ENCODE peak calls at places on chromosome 1, in ten cellular contexts. One of them, this sample, is unnamed.

GRCh38 chr1:55005351-55006140 is 6.8 kb downstream of the BSND start:
- DNase-seq in K562: peak
- DNase-seq in ovary: no peak
- DNase-seq in brain microvascular endothelial cell: no peak
- DNase-seq in effector memory CD4-positive, alpha-beta T cell: no peak
- DNase-seq in left lung: no peak
- DNase-seq in adrenal gland: no peak
- DNase-seq in heart right ventricle: no peak
- DNase-seq in lower lobe of right lung: no peak
- DNase-seq in CD4-positive, alpha-beta memory T cell: no peak
- DNase-seq in this sample: no peak

GRCh38 chr1:201114245-201115131 is 2.3 kb upstream of the CACNA1S start:
- DNase-seq in brain microvascular endothelial cell: peak
- DNase-seq in K562: peak
- DNase-seq in ovary: peak
- DNase-seq in effector memory CD4-positive, alpha-beta T cell: peak
- DNase-seq in left lung: peak
- DNase-seq in adrenal gland: peak
- DNase-seq in CD4-positive, alpha-beta memory T cell: peak
- DNase-seq in lower lobe of right lung: peak
- DNase-seq in heart right ventricle: peak
- DNase-seq in this sample: peak

GRCh38 chr1:201766117-201766863 is 62.7 kb upstream of the IPO9 start:
- DNase-seq in adrenal gland: peak
- DNase-seq in K562: no peak
- DNase-seq in left lung: no peak
- DNase-seq in ovary: peak
- DNase-seq in brain microvascular endothelial cell: peak
- DNase-seq in lower lobe of right lung: no peak
- DNase-seq in CD4-positive, alpha-beta memory T cell: no peak
- DNase-seq in heart right ventricle: no peak
- DNase-seq in effector memory CD4-positive, alpha-beta T cell: no peak
- DNase-seq in this sample: no peak

GRCh38 chr1:231184891-231185290 is 23.0 kb downstream of the TRIM67 start:
- DNase-seq in brain microvascular endothelial cell: no peak
- DNase-seq in effector memory CD4-positive, alpha-beta T cell: no peak
- DNase-seq in heart right ventricle: no peak
- DNase-seq in K562: no peak
- DNase-seq in CD4-positive, alpha-beta memory T cell: no peak
- DNase-seq in adrenal gland: no peak
- DNase-seq in ovary: no peak
- DNase-seq in left lung: no peak
- DNase-seq in lower lobe of right lung: no peak
- DNase-seq in this sample: no peak

GRCh38 chr1:20485527-20486456 is at the start of gene CAMK2N1:
- DNase-seq in ovary: peak
- DNase-seq in lower lobe of right lung: peak
- DNase-seq in adrenal gland: peak
- DNase-seq in brain microvascular endothelial cell: no peak
- DNase-seq in heart right ventricle: peak
- DNase-seq in K562: peak
- DNase-seq in left lung: peak
- DNase-seq in CD4-positive, alpha-beta memory T cell: peak
- DNase-seq in effector memory CD4-positive, alpha-beta T cell: peak
- DNase-seq in this sample: peak

GRCh38 chr1:58874327-58874726 is 90.5 kb upstream of the JUN start:
- DNase-seq in brain microvascular endothelial cell: no peak
- DNase-seq in effector memory CD4-positive, alpha-beta T cell: no peak
- DNase-seq in lower lobe of right lung: no peak
- DNase-seq in K562: no peak
- DNase-seq in left lung: no peak
- DNase-seq in ovary: no peak
- DNase-seq in CD4-positive, alpha-beta memory T cell: no peak
- DNase-seq in adrenal gland: no peak
- DNase-seq in heart right ventricle: no peak
- DNase-seq in this sample: no peak

GRCh38 chr1:144101397-144102050 is 129.7 kb upstream of the FAM72C start:
- DNase-seq in K562: no peak
- DNase-seq in left lung: peak
- DNase-seq in ovary: peak
- DNase-seq in CD4-positive, alpha-beta memory T cell: no peak
- DNase-seq in lower lobe of right lung: peak
- DNase-seq in adrenal gland: peak
- DNase-seq in heart right ventricle: peak
- DNase-seq in effector memory CD4-positive, alpha-beta T cell: peak
- DNase-seq in brain microvascular endothelial cell: no peak
- DNase-seq in this sample: no peak

GRCh38 chr1:152018537-152018936 is 18.3 kb downstream of the S100A11 start:
- DNase-seq in ovary: no peak
- DNase-seq in CD4-positive, alpha-beta memory T cell: no peak
- DNase-seq in left lung: no peak
- DNase-seq in K562: peak
- DNase-seq in brain microvascular endothelial cell: no peak
- DNase-seq in lower lobe of right lung: peak
- DNase-seq in adrenal gland: no peak
- DNase-seq in heart right ventricle: no peak
- DNase-seq in effector memory CD4-positive, alpha-beta T cell: no peak
- DNase-seq in this sample: no peak

GRCh38 chr1:198246331-198246730 is 89.5 kb downstream of the NEK7 start:
- DNase-seq in ovary: no peak
- DNase-seq in heart right ventricle: no peak
- DNase-seq in adrenal gland: no peak
- DNase-seq in lower lobe of right lung: no peak
- DNase-seq in effector memory CD4-positive, alpha-beta T cell: no peak
- DNase-seq in left lung: peak
- DNase-seq in brain microvascular endothelial cell: no peak
- DNase-seq in K562: no peak
- DNase-seq in CD4-positive, alpha-beta memory T cell: no peak
- DNase-seq in this sample: no peak

GRCh38 chr1:172108494-172108893 is 267.2 kb downstream of the DNM3 start:
- DNase-seq in adrenal gland: no peak
- DNase-seq in lower lobe of right lung: no peak
- DNase-seq in brain microvascular endothelial cell: no peak
- DNase-seq in CD4-positive, alpha-beta memory T cell: no peak
- DNase-seq in K562: no peak
- DNase-seq in ovary: no peak
- DNase-seq in effector memory CD4-positive, alpha-beta T cell: no peak
- DNase-seq in left lung: no peak
- DNase-seq in heart right ventricle: no peak
- DNase-seq in this sample: no peak

GRCh38 chr1:200150721-200151120 is 123.2 kb downstream of the NR5A2 start:
- DNase-seq in brain microvascular endothelial cell: peak
- DNase-seq in lower lobe of right lung: peak
- DNase-seq in effector memory CD4-positive, alpha-beta T cell: no peak
- DNase-seq in CD4-positive, alpha-beta memory T cell: no peak
- DNase-seq in K562: peak
- DNase-seq in heart right ventricle: no peak
- DNase-seq in adrenal gland: no peak
- DNase-seq in left lung: no peak
- DNase-seq in ovary: no peak
- DNase-seq in this sample: no peak

GRCh38 chr1:245241506-245242130 is 86.8 kb downstream of the KIF26B start:
- DNase-seq in left lung: no peak
- DNase-seq in effector memory CD4-positive, alpha-beta T cell: no peak
- DNase-seq in CD4-positive, alpha-beta memory T cell: no peak
- DNase-seq in brain microvascular endothelial cell: no peak
- DNase-seq in lower lobe of right lung: no peak
- DNase-seq in ovary: no peak
- DNase-seq in K562: no peak
- DNase-seq in heart right ventricle: no peak
- DNase-seq in adrenal gland: no peak
- DNase-seq in this sample: no peak

GRCh38 chr1:245242989-245243388 is 88.2 kb downstream of the KIF26B start:
- DNase-seq in lower lobe of right lung: no peak
- DNase-seq in ovary: no peak
- DNase-seq in heart right ventricle: no peak
- DNase-seq in left lung: no peak
- DNase-seq in adrenal gland: no peak
- DNase-seq in K562: no peak
- DNase-seq in brain microvascular endothelial cell: no peak
- DNase-seq in CD4-positive, alpha-beta memory T cell: no peak
- DNase-seq in effector memory CD4-positive, alpha-beta T cell: no peak
- DNase-seq in this sample: no peak

GRCh38 chr1:245245021-245245667 is 90.4 kb downstream of the KIF26B start:
- DNase-seq in K562: no peak
- DNase-seq in lower lobe of right lung: peak
- DNase-seq in effector memory CD4-positive, alpha-beta T cell: no peak
- DNase-seq in heart right ventricle: no peak
- DNase-seq in adrenal gland: no peak
- DNase-seq in brain microvascular endothelial cell: no peak
- DNase-seq in ovary: no peak
- DNase-seq in CD4-positive, alpha-beta memory T cell: no peak
- DNase-seq in left lung: no peak
- DNase-seq in this sample: no peak

GRCh38 chr1:245235156-245235555 is 80.4 kb downstream of the KIF26B start:
- DNase-seq in ovary: no peak
- DNase-seq in heart right ventricle: no peak
- DNase-seq in effector memory CD4-positive, alpha-beta T cell: no peak
- DNase-seq in brain microvascular endothelial cell: no peak
- DNase-seq in adrenal gland: no peak
- DNase-seq in K562: no peak
- DNase-seq in lower lobe of right lung: peak
- DNase-seq in left lung: no peak
- DNase-seq in CD4-positive, alpha-beta memory T cell: no peak
- DNase-seq in this sample: no peak

GRCh38 chr1:245240648-245241165 is 85.9 kb downstream of the KIF26B start:
- DNase-seq in K562: no peak
- DNase-seq in brain microvascular endothelial cell: no peak
- DNase-seq in CD4-positive, alpha-beta memory T cell: no peak
- DNase-seq in heart right ventricle: no peak
- DNase-seq in adrenal gland: no peak
- DNase-seq in effector memory CD4-positive, alpha-beta T cell: no peak
- DNase-seq in left lung: no peak
- DNase-seq in lower lobe of right lung: no peak
- DNase-seq in ovary: no peak
- DNase-seq in this sample: no peak
- H3K27ac ChIP-seq in K562: no peak
- H3K27ac ChIP-seq in brain microvascular endothelial cell: no peak
- H3K27ac ChIP-seq in CD4-positive, alpha-beta memory T cell: no peak
- H3K27ac ChIP-seq in heart right ventricle: no peak
- H3K27ac ChIP-seq in adrenal gland: no peak
- H3K27ac ChIP-seq in effector memory CD4-positive, alpha-beta T cell: no peak
- H3K27ac ChIP-seq in left lung: no peak
- H3K27ac ChIP-seq in lower lobe of right lung: no peak
- H3K27ac ChIP-seq in ovary: no peak
- H3K27ac ChIP-seq in this sample: no peak

DNA sequence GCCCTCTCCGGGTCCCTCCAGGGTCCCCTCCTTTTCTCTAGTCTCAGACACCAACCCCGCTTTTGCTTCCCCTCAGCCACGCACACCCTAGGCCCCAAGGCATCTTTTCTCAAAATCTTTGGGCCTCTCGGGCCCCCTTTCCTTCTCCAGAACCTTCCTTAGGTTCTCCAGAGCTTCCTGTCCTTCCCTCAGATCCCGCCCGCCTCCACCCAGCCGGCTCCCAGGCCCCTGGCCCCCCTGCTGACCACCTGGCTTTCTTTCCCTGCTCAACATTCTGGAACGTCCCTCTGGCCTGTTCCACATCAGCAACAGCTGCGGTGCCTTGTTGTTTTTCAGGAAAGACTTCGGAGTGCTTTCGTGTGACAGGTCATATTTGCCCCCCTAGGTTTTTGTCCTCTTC is 1.2 kb downstream of the ZDHHC18 start:
- DNase-seq in lower lobe of right lung: no peak
- DNase-seq in CD4-positive, alpha-beta memory T cell: no peak
- DNase-seq in adrenal gland: no peak
- DNase-seq in brain microvascular endothelial cell: no peak
- DNase-seq in effector memory CD4-positive, alpha-beta T cell: no peak
- DNase-seq in left lung: no peak
- DNase-seq in ovary: no peak
- DNase-seq in K562: no peak
- DNase-seq in heart right ventricle: no peak
- DNase-seq in this sample: no peak
- H3K27ac ChIP-seq in lower lobe of right lung: peak
- H3K27ac ChIP-seq in CD4-positive, alpha-beta memory T cell: peak
- H3K27ac ChIP-seq in adrenal gland: no peak
- H3K27ac ChIP-seq in brain microvascular endothelial cell: no peak
- H3K27ac ChIP-seq in effector memory CD4-positive, alpha-beta T cell: peak
- H3K27ac ChIP-seq in left lung: no peak
- H3K27ac ChIP-seq in ovary: peak
- H3K27ac ChIP-seq in K562: no peak
- H3K27ac ChIP-seq in heart right ventricle: peak
- H3K27ac ChIP-seq in this sample: peak

GRCh38 chr1:12180903-12181302 is 14.1 kb downstream of the TNFRSF1B start:
- DNase-seq in adrenal gland: no peak
- DNase-seq in ovary: no peak
- DNase-seq in left lung: peak
- DNase-seq in CD4-positive, alpha-beta memory T cell: no peak
- DNase-seq in lower lobe of right lung: no peak
- DNase-seq in effector memory CD4-positive, alpha-beta T cell: no peak
- DNase-seq in heart right ventricle: no peak
- DNase-seq in K562: no peak
- DNase-seq in brain microvascular endothelial cell: no peak
- DNase-seq in this sample: no peak
- H3K27ac ChIP-seq in adrenal gland: no peak
- H3K27ac ChIP-seq in ovary: no peak
- H3K27ac ChIP-seq in left lung: peak
- H3K27ac ChIP-seq in CD4-positive, alpha-beta memory T cell: peak
- H3K27ac ChIP-seq in lower lobe of right lung: peak
- H3K27ac ChIP-seq in effector memory CD4-positive, alpha-beta T cell: peak
- H3K27ac ChIP-seq in heart right ventricle: peak
- H3K27ac ChIP-seq in K562: no peak
- H3K27ac ChIP-seq in brain microvascular endothelial cell: no peak
- H3K27ac ChIP-seq in this sample: peak

GRCh38 chr1:3597599-3597964 is 13.7 kb downstream of the MEGF6 start:
- DNase-seq in ovary: no peak
- DNase-seq in brain microvascular endothelial cell: no peak
- DNase-seq in effector memory CD4-positive, alpha-beta T cell: no peak
- DNase-seq in left lung: no peak
- DNase-seq in adrenal gland: no peak
- DNase-seq in lower lobe of right lung: no peak
- DNase-seq in heart right ventricle: no peak
- DNase-seq in CD4-positive, alpha-beta memory T cell: peak
- DNase-seq in K562: no peak
- DNase-seq in this sample: no peak

GRCh38 chr1:3598522-3599285 is 12.6 kb downstream of the MEGF6 start:
- DNase-seq in adrenal gland: no peak
- DNase-seq in ovary: no peak
- DNase-seq in heart right ventricle: no peak
- DNase-seq in CD4-positive, alpha-beta memory T cell: no peak
- DNase-seq in K562: no peak
- DNase-seq in brain microvascular endothelial cell: no peak
- DNase-seq in lower lobe of right lung: no peak
- DNase-seq in effector memory CD4-positive, alpha-beta T cell: no peak
- DNase-seq in left lung: no peak
- DNase-seq in this sample: no peak

GRCh38 chr1:3599816-3600215 is 11.5 kb downstream of the MEGF6 start:
- DNase-seq in lower lobe of right lung: no peak
- DNase-seq in ovary: no peak
- DNase-seq in effector memory CD4-positive, alpha-beta T cell: no peak
- DNase-seq in heart right ventricle: no peak
- DNase-seq in adrenal gland: no peak
- DNase-seq in brain microvascular endothelial cell: no peak
- DNase-seq in K562: no peak
- DNase-seq in CD4-positive, alpha-beta memory T cell: no peak
- DNase-seq in left lung: no peak
- DNase-seq in this sample: no peak

GRCh38 chr1:3598051-3598471 is 13.2 kb downstream of the MEGF6 start:
- DNase-seq in ovary: peak
- DNase-seq in heart right ventricle: peak
- DNase-seq in K562: no peak
- DNase-seq in left lung: peak
- DNase-seq in lower lobe of right lung: peak
- DNase-seq in effector memory CD4-positive, alpha-beta T cell: no peak
- DNase-seq in CD4-positive, alpha-beta memory T cell: no peak
- DNase-seq in brain microvascular endothelial cell: no peak
- DNase-seq in adrenal gland: no peak
- DNase-seq in this sample: no peak

GRCh38 chr1:3599286-3599811 is 12.0 kb downstream of the MEGF6 start:
- DNase-seq in brain microvascular endothelial cell: no peak
- DNase-seq in adrenal gland: no peak
- DNase-seq in lower lobe of right lung: no peak
- DNase-seq in effector memory CD4-positive, alpha-beta T cell: no peak
- DNase-seq in K562: no peak
- DNase-seq in heart right ventricle: no peak
- DNase-seq in CD4-positive, alpha-beta memory T cell: no peak
- DNase-seq in left lung: no peak
- DNase-seq in ovary: no peak
- DNase-seq in this sample: no peak
- H3K27ac ChIP-seq in brain microvascular endothelial cell: no peak
- H3K27ac ChIP-seq in adrenal gland: no peak
- H3K27ac ChIP-seq in lower lobe of right lung: no peak
- H3K27ac ChIP-seq in effector memory CD4-positive, alpha-beta T cell: no peak
- H3K27ac ChIP-seq in K562: no peak
- H3K27ac ChIP-seq in heart right ventricle: no peak
- H3K27ac ChIP-seq in CD4-positive, alpha-beta memory T cell: no peak
- H3K27ac ChIP-seq in left lung: no peak
- H3K27ac ChIP-seq in ovary: no peak
- H3K27ac ChIP-seq in this sample: no peak

This sample was measured in caudate nucleus.